ENCODE peak calls at places on chromosome 7, in nine cellular contexts. N, I, Y, K, U, T, M, W and V are unnamed samples.

GRCh38 chr7:114554781-114555537 is 140.3 kb downstream of the FOXP2 start:
- DNase-seq in N (no peak), I (no peak), Y (peak), K (no peak), U (no peak), T (no peak), M (peak), W (no peak), V (no peak)

GRCh38 chr7:11228515-11228914 is 254.8 kb downstream of the PHF14 start:
- DNase-seq in N (peak), I (peak), Y (no peak), K (peak), U (peak), T (peak), M (peak), W (peak), V (peak)

GRCh38 chr7:106819546-106819945 is 45.5 kb upstream of the PIK3CG start:
- DNase-seq in N (no peak), I (no peak), Y (no peak), K (no peak), U (no peak), T (no peak), M (no peak), W (no peak), V (no peak)

GRCh38 chr7:26007510-26007909 is 144.5 kb upstream of the NFE2L3 start:
- DNase-seq in N (no peak), I (no peak), Y (no peak), K (no peak), U (no peak), T (no peak), M (no peak), W (peak), V (no peak)

GRCh38 chr7:135166338-135166989 is 4.0 kb downstream of the CYREN start:
- DNase-seq in N (no peak), I (no peak), Y (no peak), K (no peak), U (no peak), T (no peak), M (no peak), W (no peak), V (peak)

GRCh38 chr7:100867040-100867795 is at the start of gene TRIP6:
- DNase-seq in N (peak), I (peak), Y (peak), K (peak), U (peak), T (peak), M (peak), W (peak), V (peak)

GRCh38 chr7:77910124-77910523 is 111.6 kb downstream of the PHTF2 start:
- DNase-seq in N (no peak), I (no peak), Y (no peak), K (no peak), U (no peak), T (no peak), M (no peak), W (no peak), V (no peak)

GRCh38 chr7:23017303-23017702 is 3.4 kb upstream of the HYCC1 start:
- DNase-seq in N (no peak), I (no peak), Y (no peak), K (no peak), U (no peak), T (no peak), M (no peak), W (no peak), V (no peak)

GRCh38 chr7:70620333-70621055 is 511.4 kb upstream of the GALNT17 start:
- DNase-seq in N (no peak), I (no peak), Y (no peak), K (no peak), U (no peak), T (no peak), M (no peak), W (no peak), V (peak)

GRCh38 chr7:151131284-151131621 is 36.2 kb downstream of the GBX1 start:
- DNase-seq in N (no peak), I (no peak), Y (no peak), K (no peak), U (no peak), T (no peak), M (no peak), W (no peak), V (no peak)

GRCh38 chr7:158394936-158395335 is 192.7 kb downstream of the PTPRN2 start:
- DNase-seq in N (no peak), I (peak), Y (no peak), K (no peak), U (peak), T (peak), M (no peak), W (peak), V (peak)

GRCh38 chr7:130277763-130278643 is 11.3 kb downstream of the CPA2 start:
- DNase-seq in N (peak), I (peak), Y (peak), K (peak), U (peak), T (peak), M (no peak), W (peak), V (no peak)

GRCh38 chr7:139936760-139937310 is 107.8 kb downstream of the TBXAS1 start:
- DNase-seq in N (no peak), I (no peak), Y (no peak), K (no peak), U (peak), T (no peak), M (no peak), W (peak), V (no peak)

GRCh38 chr7:54988516-54988915 is 30.3 kb upstream of the EGFR start:
- DNase-seq in N (no peak), I (no peak), Y (no peak), K (no peak), U (no peak), T (no peak), M (no peak), W (no peak), V (no peak)

GRCh38 chr7:94449151-94449725 is 54.5 kb downstream of the COL1A2 start:
- DNase-seq in N (no peak), I (no peak), Y (peak), K (no peak), U (no peak), T (no peak), M (no peak), W (no peak), V (no peak)

GRCh38 chr7:155283565-155284194 is 14.0 kb upstream of the INSIG1 start:
- DNase-seq in N (no peak), I (no peak), Y (no peak), K (no peak), U (no peak), T (no peak), M (no peak), W (no peak), V (no peak)

GRCh38 chr7:41315764-41316163 is 387.1 kb downstream of the INHBA start:
- DNase-seq in N (no peak), I (no peak), Y (no peak), K (no peak), U (no peak), T (no peak), M (no peak), W (no peak), V (no peak)

GRCh38 chr7:1092806-1093505 is 5.0 kb downstream of the GPER1 start:
- DNase-seq in N (no peak), I (no peak), Y (no peak), K (no peak), U (no peak), T (no peak), M (no peak), W (no peak), V (no peak)
- TF ChIP-seq POLR2A in N (no peak), I (no peak), Y (no peak), K (no peak), U (no peak), T (no peak), M (no peak), W (no peak), V (no peak)

DNA sequence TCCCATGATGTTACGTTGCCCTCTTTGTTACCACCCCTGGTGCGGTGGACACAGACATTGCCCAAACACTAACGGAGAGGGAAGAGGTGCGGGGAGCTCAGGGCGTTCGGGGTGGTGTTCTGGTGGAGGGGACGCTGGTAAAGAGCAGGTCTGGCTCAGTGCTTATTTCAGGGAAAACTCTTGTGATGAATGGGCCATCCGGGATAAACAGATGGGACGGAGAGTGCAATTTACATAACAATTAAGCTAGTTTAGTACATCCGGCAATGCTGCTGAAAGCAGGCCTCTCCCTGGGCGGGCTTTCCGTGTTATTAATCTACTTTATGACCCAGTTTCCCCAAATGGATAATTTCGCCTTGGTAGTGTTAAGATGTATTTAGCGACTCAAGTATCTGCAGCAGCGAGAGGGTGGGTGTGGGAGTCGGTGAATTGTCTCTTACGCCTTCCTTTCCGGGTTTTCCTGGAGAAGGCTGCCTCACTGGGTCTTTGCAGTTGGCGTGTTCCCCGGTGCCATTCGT is 25.1 kb downstream of the FOXK1 start:
- DNase-seq in N (no peak), I (no peak), Y (no peak), K (no peak), U (no peak), T (no peak), M (no peak), W (no peak), V (no peak)
- H3K4me3 ChIP-seq in N (no peak), I (no peak), Y (no peak), K (no peak), U (no peak), T (no peak), M (no peak), W (no peak), V (no peak)

GRCh38 chr7:5528071-5528814 is 104.6 kb upstream of the TNRC18 start:
- DNase-seq in N (no peak), I (peak), Y (no peak), K (peak), U (peak), T (peak), M (peak), W (no peak), V (peak)
- TF ChIP-seq POLR2A in N (no peak), I (no peak), Y (no peak), K (no peak), U (no peak), T (no peak), M (no peak), W (peak), V (peak)

GRCh38 chr7:1046722-1047679 is 2.7 kb downstream of the GPR146 start:
- DNase-seq in N (no peak), I (peak), Y (no peak), K (no peak), U (no peak), T (no peak), M (no peak), W (peak), V (no peak)
- H3K4me3 ChIP-seq in N (no peak), I (no peak), Y (no peak), K (no peak), U (no peak), T (no peak), M (no peak), W (no peak), V (no peak)

DNA sequence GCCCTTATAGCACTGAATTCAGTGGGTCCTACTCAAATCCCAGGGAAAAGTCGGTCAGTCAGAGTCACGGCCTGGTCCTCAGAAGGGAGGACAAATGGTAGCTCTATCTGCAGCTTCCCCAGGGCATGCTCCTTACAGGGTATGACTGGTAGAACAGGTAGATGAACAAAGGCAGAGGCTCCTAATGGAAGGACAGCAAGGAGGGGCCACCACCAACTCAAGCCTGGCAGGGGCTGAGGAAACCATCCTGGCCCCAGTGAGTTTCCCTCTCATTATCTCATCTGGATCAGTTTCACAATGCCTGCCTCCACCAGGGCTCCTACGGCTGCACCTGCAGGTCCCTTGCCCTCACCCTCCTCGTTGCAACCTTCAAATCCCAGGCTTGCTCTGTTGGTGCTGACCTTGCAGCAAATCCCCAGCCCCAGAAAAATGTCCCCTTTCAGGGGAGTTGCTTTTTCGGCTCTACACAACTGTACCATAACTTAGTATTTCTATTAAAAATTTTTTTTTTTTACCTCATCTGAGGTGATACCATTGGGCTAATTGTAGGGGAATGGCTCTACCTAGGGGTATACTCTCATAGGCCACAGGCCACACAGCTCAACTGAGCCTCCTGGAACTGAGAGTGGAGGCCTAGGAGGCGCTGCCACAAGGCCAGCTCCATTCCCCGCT is 2.4 kb upstream of the MYO1G start:
- DNase-seq in N (no peak), I (no peak), Y (no peak), K (no peak), U (no peak), T (no peak), M (no peak), W (no peak), V (no peak)
- TF ChIP-seq POLR2A in N (no peak), I (no peak), Y (no peak), K (no peak), U (no peak), T (no peak), M (no peak), W (no peak), V (no peak)

DNA sequence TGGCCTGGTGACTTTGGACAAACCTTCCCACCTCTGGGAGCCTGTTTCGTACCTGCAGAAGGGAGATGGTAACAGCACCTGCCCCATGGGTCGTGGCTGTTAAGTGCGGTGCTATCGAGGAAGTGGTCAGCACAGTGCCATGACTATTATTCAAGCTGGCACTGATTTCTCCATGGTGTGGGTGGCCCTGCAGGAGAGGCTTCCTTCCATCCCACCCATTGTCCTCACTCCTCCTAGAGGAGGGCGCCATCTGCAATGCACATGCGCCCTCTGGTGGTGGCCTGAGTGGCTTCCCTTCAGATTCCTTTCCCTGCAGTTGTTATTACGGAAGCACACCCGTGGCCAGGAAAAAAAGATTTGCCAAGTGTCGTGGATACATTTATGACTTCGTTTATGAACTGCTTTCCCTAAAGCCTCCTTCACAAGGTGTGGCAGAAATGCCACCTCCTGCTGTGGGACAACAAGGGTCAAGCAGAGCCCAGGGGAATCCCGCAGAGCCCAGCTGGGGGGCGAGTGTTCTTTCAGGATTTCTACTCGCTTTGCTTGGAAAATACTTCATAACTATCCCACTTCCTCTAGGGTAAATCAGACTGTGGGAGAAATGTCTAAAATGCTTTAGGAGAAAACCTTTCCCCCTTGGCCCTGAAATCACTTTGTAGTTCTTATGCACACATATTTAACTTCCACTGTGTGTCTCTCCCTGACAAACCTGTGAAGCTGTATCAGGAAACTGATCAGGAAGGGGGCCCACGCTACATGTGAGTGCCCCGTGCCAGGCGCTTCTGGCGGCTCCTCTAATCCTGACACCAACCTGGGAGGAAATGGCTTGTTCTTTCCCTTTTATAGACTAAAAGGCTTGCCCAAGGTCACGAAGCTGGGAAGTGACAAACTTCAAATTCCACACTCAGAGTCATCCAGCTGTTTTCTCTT is 98.0 kb upstream of the ANLN start:
- DNase-seq in N (peak), I (peak), Y (peak), K (peak), U (peak), T (peak), M (peak), W (peak), V (peak)
- H3K4me3 ChIP-seq in N (peak), I (no peak), Y (peak), K (peak), U (peak), T (no peak), M (no peak), W (no peak), V (no peak)

DNA sequence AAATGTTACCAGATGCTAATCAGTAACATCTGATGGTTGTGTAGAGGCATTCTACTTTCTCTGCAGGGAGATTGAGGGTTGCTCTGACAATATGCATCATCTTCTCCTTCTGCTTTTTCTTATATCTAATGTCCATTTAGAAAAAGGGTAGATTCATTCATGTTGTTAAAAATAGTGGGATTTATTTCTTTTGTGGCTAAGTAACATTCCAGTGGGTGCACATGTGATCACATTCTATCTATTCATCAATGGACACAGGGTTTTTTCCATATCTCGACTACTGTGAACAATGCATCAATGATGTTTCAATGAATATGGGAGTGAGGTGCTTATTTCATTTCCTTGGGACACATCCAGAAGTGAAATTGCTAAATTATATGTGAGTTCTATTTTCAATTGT is 103.9 kb downstream of the CRPPA start:
- DNase-seq in N (no peak), I (no peak), Y (no peak), K (no peak), U (no peak), T (no peak), M (no peak), W (no peak), V (no peak)
- TF ChIP-seq POLR2A in N (no peak), I (no peak), Y (no peak), K (no peak), U (no peak), T (no peak), M (no peak), W (no peak), V (no peak)

DNA sequence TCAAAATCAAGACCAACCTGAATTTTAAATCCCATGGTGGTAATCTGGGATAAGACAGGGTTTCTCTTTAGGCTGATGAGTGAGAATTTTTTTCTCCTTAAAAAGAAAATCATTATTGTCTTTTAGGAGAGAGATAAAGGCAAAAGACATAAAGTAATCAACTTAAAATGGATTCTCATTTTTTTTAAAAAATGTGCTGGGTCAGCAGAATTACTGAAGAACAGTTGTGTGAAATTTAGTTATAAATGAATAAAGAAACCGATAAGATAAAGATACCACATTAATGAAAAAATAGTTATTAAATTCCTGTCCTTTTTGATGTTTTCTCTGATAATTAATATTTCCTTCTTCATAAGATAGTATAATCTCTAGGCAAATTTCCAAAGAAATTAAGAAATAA is 161.3 kb upstream of the YAE1 start:
- DNase-seq in N (no peak), I (no peak), Y (no peak), K (no peak), U (no peak), T (no peak), M (no peak), W (no peak), V (no peak)
- H3K4me3 ChIP-seq in N (no peak), I (no peak), Y (no peak), K (no peak), U (no peak), T (no peak), M (no peak), W (no peak), V (no peak)

DNA sequence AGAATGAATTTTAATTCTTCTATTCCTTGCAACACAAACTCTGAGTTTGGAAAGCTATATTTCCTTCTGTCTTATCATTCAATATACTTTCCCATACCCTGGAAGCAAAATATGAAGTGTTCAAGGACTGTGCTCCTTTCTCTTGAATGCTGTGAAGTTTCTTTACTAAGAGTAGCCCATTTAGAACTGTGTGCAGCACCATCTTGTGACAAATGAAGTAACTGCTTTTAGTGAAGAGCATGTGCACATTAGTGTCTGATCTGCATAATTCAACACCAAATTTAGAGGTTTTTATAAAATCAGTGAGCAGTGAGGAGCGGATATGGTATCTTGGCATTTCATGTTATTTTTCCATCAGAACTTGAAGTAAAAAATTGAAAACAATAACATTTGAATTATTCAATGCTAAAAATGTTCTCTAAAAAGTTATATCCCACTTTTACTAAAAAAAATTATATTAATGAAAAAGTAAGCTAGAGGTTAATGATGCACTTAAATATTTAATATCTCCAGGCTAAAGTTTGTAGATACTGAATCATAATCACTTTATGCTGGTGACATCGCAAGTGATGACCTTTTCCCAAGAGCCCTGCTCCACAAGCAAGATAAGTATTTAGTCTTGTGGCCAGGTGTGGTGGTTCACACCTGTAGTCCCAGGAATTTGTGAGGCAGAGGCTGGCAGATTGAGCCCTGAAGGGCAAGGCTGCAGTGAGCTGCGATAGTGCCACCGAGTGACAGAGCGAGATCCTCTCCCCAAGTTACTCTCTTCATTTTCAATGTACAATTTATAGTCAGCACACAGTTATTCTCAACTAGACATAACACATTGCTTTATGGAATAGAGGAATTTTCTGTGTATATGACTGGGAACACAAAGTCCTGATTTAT is 108.8 kb upstream of the PCLO start:
- DNase-seq in N (no peak), I (no peak), Y (peak), K (no peak), U (no peak), T (no peak), M (no peak), W (peak), V (no peak)
- TF ChIP-seq POLR2A in N (no peak), I (no peak), Y (no peak), K (no peak), U (no peak), T (no peak), M (no peak), W (no peak), V (no peak)